ENCODE peak calls at places on chromosomes 6 and 20, in five cellular contexts. N is stimulated activated naive CD8-positive, alpha-beta T cell treated with anti-CD3 and anti-CD28 coated beads, Interleukin-15, Interleukin-2, amounts not matched to agents 100 U/mL and 50 U/mL, for 24 hours; W is AG08396; T is left cardiac atrium; M is naive thymus-derived CD8-positive, alpha-beta T cell. Q is an unnamed sample.

GRCh38 chr6:149359439-149359838 is 40.6 kb upstream of the SUMO4 start:
- DNase-seq in W (no peak), N (no peak), T (no peak), M (no peak), Q (no peak)

GRCh38 chr6:125789167-125789566 is 1.6 kb upstream of the NCOA7 start:
- DNase-seq in N (no peak), M (no peak), W (no peak), T (no peak), Q (no peak)

GRCh38 chr6:48278261-48278660 is 167.3 kb upstream of the PTCHD4 start:
- DNase-seq in W (no peak), M (no peak), N (no peak), T (no peak), Q (no peak)

GRCh38 chr6:53496797-53497196 is 48.1 kb downstream of the GCLC start:
- DNase-seq in N (no peak), W (peak), T (no peak), M (no peak), Q (no peak)

GRCh38 chr20:4064118-4064962 is 49.0 kb upstream of the RNF24 start:
- DNase-seq in M (no peak), T (peak), W (peak), N (no peak), Q (peak)

GRCh38 chr6:43183441-43183840 is 1.4 kb downstream of the CUL9 start:
- DNase-seq in T (no peak), W (no peak), M (no peak), N (no peak), Q (no peak)

GRCh38 chr20:42350521-42350920 is 732.3 kb upstream of the CHD6 start:
- DNase-seq in N (no peak), W (no peak), M (no peak), T (no peak), Q (no peak)

GRCh38 chr6:1786455-1787108 is 176.9 kb downstream of the FOXC1 start:
- DNase-seq in T (no peak), W (no peak), N (no peak), M (no peak), Q (no peak)

GRCh38 chr6:30493643-30494250 is 4.4 kb downstream of the HLA-E start:
- DNase-seq in N (peak), W (no peak), M (no peak), T (no peak), Q (no peak)

GRCh38 chr6:17341117-17341805 is 52.1 kb upstream of the CAP2 start:
- DNase-seq in T (no peak), W (no peak), N (no peak), M (no peak), Q (no peak)

GRCh38 chr6:101741474-101742171 is 348.1 kb downstream of the GRIK2 start:
- DNase-seq in M (no peak), N (no peak), W (no peak), T (no peak), Q (no peak)

GRCh38 chr6:146709036-146709622 is 110.4 kb downstream of the ADGB start:
- DNase-seq in N (no peak), W (no peak), M (no peak), T (no peak), Q (no peak)

GRCh38 chr6:25219581-25220249 is 59.5 kb upstream of the CARMIL1 start:
- DNase-seq in N (no peak), W (no peak), M (no peak), T (no peak), Q (no peak)

GRCh38 chr6:108635505-108636226 is 74.9 kb downstream of the FOXO3 start:
- DNase-seq in W (no peak), N (peak), M (peak), T (no peak), Q (no peak)

GRCh38 chr6:56749632-56750151 is 107.0 kb upstream of the DST start:
- DNase-seq in N (no peak), M (no peak), W (peak), T (no peak), Q (peak)

GRCh38 chr6:169212897-169213813 is 40.5 kb downstream of the THBS2 start:
- DNase-seq in M (peak), N (peak), T (peak), W (peak), Q (peak)

GRCh38 chr6:84050408-84050807 is 16.8 kb downstream of the MRAP2 start:
- DNase-seq in M (no peak), T (no peak), W (no peak), N (no peak), Q (no peak)

GRCh38 chr20:60761056-60761455 is 491.0 kb upstream of the CDH4 start:
- DNase-seq in N (no peak), W (no peak), T (no peak), M (no peak), Q (no peak)

GRCh38 chr20:57500941-57501340 is 24.0 kb downstream of the CTCFL start:
- DNase-seq in N (no peak), W (no peak), T (no peak), M (no peak), Q (no peak)

GRCh38 chr6:122696079-122696478 is 83.4 kb upstream of the FABP7 start:
- DNase-seq in W (peak), M (no peak), T (no peak), N (no peak), Q (no peak)

GRCh38 chr6:151379933-151380847 is 11.2 kb downstream of the ZBTB2 start:
- DNase-seq in W (no peak), M (no peak), T (no peak), N (peak), Q (no peak)

GRCh38 chr6:36118550-36119107 is 11.7 kb upstream of the MAPK13 start:
- DNase-seq in W (no peak), M (peak), T (no peak), N (peak), Q (peak)

GRCh38 chr6:139973602-139974373 is 599.3 kb upstream of the CITED2 start:
- DNase-seq in T (peak), M (no peak), W (no peak), N (no peak), Q (no peak)

GRCh38 chr6:9086331-9086730 is 651.0 kb upstream of the SLC35B3 start:
- DNase-seq in W (no peak), T (no peak), M (no peak), N (no peak), Q (no peak)

GRCh38 chr6:13554929-13555333 is 19.5 kb upstream of the SIRT5 start:
- DNase-seq in M (no peak), N (no peak), W (peak), T (peak), Q (no peak)

GRCh38 chr6:10617008-10617696 is 77.3 kb downstream of the C6orf52 start:
- DNase-seq in M (no peak), N (no peak), T (no peak), W (no peak), Q (no peak)

GRCh38 chr6:1903780-1904493 is 294.2 kb downstream of the FOXC1 start:
- DNase-seq in T (no peak), W (no peak), M (no peak), N (no peak), Q (no peak)

GRCh38 chr6:168219804-168220203 is 99.8 kb downstream of the DACT2 start:
- DNase-seq in M (no peak), W (no peak), N (no peak), T (no peak), Q (no peak)

GRCh38 chr6:1600764-1601615 is 8.7 kb upstream of the FOXC1 start:
- DNase-seq in N (no peak), T (no peak), W (no peak), M (no peak), Q (no peak)

GRCh38 chr6:33768644-33769120 is 20.2 kb downstream of the LEMD2 start:
- DNase-seq in N (peak), M (peak), T (peak), W (peak), Q (peak)

GRCh38 chr20:10077081-10077471 is 42.3 kb downstream of the ANKEF1 start:
- DNase-seq in W (no peak), T (no peak), N (peak), M (no peak), Q (no peak)

GRCh38 chr6:43627008-43627825 is 1.8 kb downstream of the GTPBP2 start:
- DNase-seq in M (no peak), W (peak), T (peak), N (no peak), Q (peak)

GRCh38 chr6:106731144-106731842 is 101.9 kb downstream of the QRSL1 start:
- DNase-seq in W (no peak), M (no peak), N (no peak), T (no peak), Q (no peak)